ENCODE peak calls at places on chromosomes 1 and 21, in four cellular contexts. K is heart right ventricle; M is NCI-H1092 treated with DMSO at 0.1 percent for 48 hours; V is CD8-positive, alpha-beta memory T cell. I is an unnamed sample.

GRCh38 chr1:65882091-65882490 is 89.4 kb downstream of the PDE4B start:
- DNase-seq in K (no peak), M (no peak), V (no peak), I (no peak)

GRCh38 chr1:227891955-227892871 is 55.5 kb downstream of the WNT9A start:
- DNase-seq in K (no peak), M (no peak), V (no peak), I (peak; percentile 64)

GRCh38 chr21:14918542-14918941 is 146.3 kb downstream of the NRIP1 start:
- DNase-seq in K (no peak), M (no peak), V (no peak), I (no peak)

GRCh38 chr1:225577243-225577642 is 75.7 kb downstream of the ENAH start:
- DNase-seq in K (no peak), M (no peak), V (no peak), I (no peak)

GRCh38 chr1:176102700-176103244 is 104.3 kb downstream of the COP1 start:
- DNase-seq in K (no peak), M (no peak), V (no peak), I (no peak)

GRCh38 chr1:4513326-4514114 is 140.9 kb upstream of the AJAP1 start:
- DNase-seq in K (no peak), M (no peak), V (no peak), I (no peak)

GRCh38 chr1:198669023-198669698 is 30.3 kb downstream of the PTPRC start:
- DNase-seq in K (no peak), M (no peak), V (peak; percentile 48), I (no peak)

GRCh38 chr1:241311056-241311746 is 45.8 kb downstream of the RGS7 start:
- DNase-seq in K (no peak), M (no peak), V (no peak), I (no peak)

GRCh38 chr1:167258858-167259257 is 38.2 kb downstream of the POU2F1 start:
- DNase-seq in K (no peak), M (no peak), V (no peak), I (no peak)

GRCh38 chr1:2234762-2235113 is 6.6 kb downstream of the SKI start:
- DNase-seq in K (no peak), M (no peak), V (no peak), I (no peak)

GRCh38 chr1:5962265-5963105 is 29.7 kb downstream of the NPHP4 start:
- DNase-seq in K (no peak), M (no peak), V (no peak), I (peak; percentile 56)

GRCh38 chr1:224510880-224511645 is 76.5 kb upstream of the WDR26 start:
- DNase-seq in K (no peak), M (no peak), V (no peak), I (no peak)

GRCh38 chr1:38991638-38992449 is 768 bp downstream of the AKIRIN1 start:
- DNase-seq in K (peak; percentile 28), M (peak; percentile 44), V (no peak), I (peak; percentile 78)